ENCODE peak calls at places on chromosomes 6 and 20, in five cellular contexts. One of them, this sample, is unnamed.

GRCh38 chr6:46005254-46005653 is 10.4 kb downstream of the CLIC5 start:
- DNase-seq in brain microvascular endothelial cell: no peak
- DNase-seq in uterus: no peak
- DNase-seq in AG04450: no peak
- DNase-seq in AG10803: no peak
- DNase-seq in this sample: no peak

GRCh38 chr6:146315321-146316254 is 228.0 kb upstream of the RAB32 start:
- DNase-seq in AG10803: peak; percentile 40
- DNase-seq in uterus: no peak
- DNase-seq in AG04450: no peak
- DNase-seq in brain microvascular endothelial cell: no peak
- DNase-seq in this sample: peak; percentile 11

GRCh38 chr6:148803979-148804378 is 57.1 kb downstream of the UST start:
- DNase-seq in uterus: no peak
- DNase-seq in AG04450: no peak
- DNase-seq in AG10803: no peak
- DNase-seq in brain microvascular endothelial cell: peak; percentile 28
- DNase-seq in this sample: no peak

GRCh38 chr6:27500177-27500576 is 27.3 kb upstream of the ZNF184 start:
- DNase-seq in brain microvascular endothelial cell: no peak
- DNase-seq in AG04450: no peak
- DNase-seq in uterus: no peak
- DNase-seq in AG10803: no peak
- DNase-seq in this sample: no peak

GRCh38 chr6:166331503-166332133 is 10.7 kb downstream of the SFT2D1 start:
- DNase-seq in AG04450: no peak
- DNase-seq in AG10803: no peak
- DNase-seq in uterus: no peak
- DNase-seq in brain microvascular endothelial cell: no peak
- DNase-seq in this sample: no peak

GRCh38 chr20:45969712-45970634 is 2.0 kb downstream of the ZNF335 start:
- DNase-seq in brain microvascular endothelial cell: peak; percentile 55
- DNase-seq in AG10803: peak; percentile 70
- DNase-seq in AG04450: peak; percentile 32
- DNase-seq in uterus: peak; percentile 30
- DNase-seq in this sample: peak; percentile 46

GRCh38 chr20:51511861-51512619 is 30.5 kb downstream of the NFATC2 start:
- DNase-seq in AG10803: no peak
- DNase-seq in brain microvascular endothelial cell: no peak
- DNase-seq in uterus: no peak
- DNase-seq in AG04450: no peak
- DNase-seq in this sample: no peak

GRCh38 chr6:92706976-92707375 is 712.4 kb downstream of the EPHA7 start:
- DNase-seq in brain microvascular endothelial cell: no peak
- DNase-seq in AG04450: no peak
- DNase-seq in AG10803: no peak
- DNase-seq in uterus: no peak
- DNase-seq in this sample: no peak

GRCh38 chr20:47355489-47356219 is 845 bp downstream of the ZMYND8 start:
- DNase-seq in AG04450: no peak
- DNase-seq in brain microvascular endothelial cell: no peak
- DNase-seq in AG10803: no peak
- DNase-seq in uterus: no peak
- DNase-seq in this sample: peak; percentile 48

GRCh38 chr6:89610149-89610642 is 28.4 kb downstream of the LYRM2 start:
- DNase-seq in AG10803: peak; percentile 26
- DNase-seq in uterus: peak; percentile 53
- DNase-seq in brain microvascular endothelial cell: peak; percentile 36
- DNase-seq in AG04450: no peak
- DNase-seq in this sample: peak; percentile 68

GRCh38 chr20:21554376-21554890 is 40.6 kb upstream of the NKX2-2 start:
- DNase-seq in uterus: no peak
- DNase-seq in AG10803: no peak
- DNase-seq in AG04450: no peak
- DNase-seq in brain microvascular endothelial cell: no peak
- DNase-seq in this sample: no peak

GRCh38 chr6:35484921-35485392 is 11.9 kb downstream of the TEAD3 start:
- DNase-seq in brain microvascular endothelial cell: no peak
- DNase-seq in AG10803: peak; percentile 20
- DNase-seq in AG04450: no peak
- DNase-seq in uterus: no peak
- DNase-seq in this sample: no peak

GRCh38 chr20:30811896-30812671 is 445.4 kb upstream of the DEFB115 start:
- DNase-seq in uterus: no peak
- DNase-seq in AG04450: no peak
- DNase-seq in AG10803: peak; percentile 62
- DNase-seq in brain microvascular endothelial cell: no peak
- DNase-seq in this sample: peak; percentile 63

GRCh38 chr6:117448011-117448410 is 22.3 kb upstream of the ROS1 start:
- DNase-seq in brain microvascular endothelial cell: no peak
- DNase-seq in uterus: no peak
- DNase-seq in AG10803: peak; percentile 22
- DNase-seq in AG04450: no peak
- DNase-seq in this sample: no peak

GRCh38 chr6:88680654-88681053 is 282.8 kb downstream of the RNGTT start:
- DNase-seq in uterus: no peak
- DNase-seq in AG04450: no peak
- DNase-seq in AG10803: peak; percentile 23
- DNase-seq in brain microvascular endothelial cell: no peak
- DNase-seq in this sample: no peak

GRCh38 chr6:3650959-3651697 is 100.4 kb downstream of the PXDC1 start:
- DNase-seq in brain microvascular endothelial cell: no peak
- DNase-seq in AG10803: no peak
- DNase-seq in AG04450: no peak
- DNase-seq in uterus: no peak
- DNase-seq in this sample: no peak

GRCh38 chr6:38572186-38572813 is 67.4 kb downstream of the BTBD9 start:
- DNase-seq in uterus: no peak
- DNase-seq in AG04450: no peak
- DNase-seq in AG10803: no peak
- DNase-seq in brain microvascular endothelial cell: no peak
- DNase-seq in this sample: no peak

GRCh38 chr20:36830791-36831691 is 44.9 kb upstream of the TLDC2 start:
- DNase-seq in AG04450: no peak
- DNase-seq in uterus: peak; percentile 76
- DNase-seq in AG10803: peak; percentile 66
- DNase-seq in brain microvascular endothelial cell: no peak
- DNase-seq in this sample: peak; percentile 54

GRCh38 chr6:118632359-118632758 is 19.0 kb downstream of the CEP85L start:
- DNase-seq in uterus: no peak
- DNase-seq in brain microvascular endothelial cell: peak; percentile 18
- DNase-seq in AG10803: no peak
- DNase-seq in AG04450: no peak
- DNase-seq in this sample: no peak

GRCh38 chr6:19303381-19303780 is 533.8 kb upstream of the ID4 start:
- DNase-seq in uterus: no peak
- DNase-seq in AG04450: no peak
- DNase-seq in AG10803: peak; percentile 9
- DNase-seq in brain microvascular endothelial cell: no peak
- DNase-seq in this sample: no peak

GRCh38 chr20:33658929-33659328 is 3.2 kb upstream of the C20orf144 start:
- DNase-seq in AG10803: no peak
- DNase-seq in uterus: no peak
- DNase-seq in brain microvascular endothelial cell: no peak
- DNase-seq in AG04450: no peak
- DNase-seq in this sample: no peak

GRCh38 chr6:83006270-83006905 is 59.3 kb downstream of the UBE3D start:
- DNase-seq in uterus: no peak
- DNase-seq in brain microvascular endothelial cell: no peak
- DNase-seq in AG04450: no peak
- DNase-seq in AG10803: no peak
- DNase-seq in this sample: no peak

GRCh38 chr20:380763-381580 is 412 bp downstream of the TRIB3 start:
- DNase-seq in brain microvascular endothelial cell: peak; percentile 35
- DNase-seq in AG04450: no peak
- DNase-seq in uterus: peak; percentile 26
- DNase-seq in AG10803: peak; percentile 86
- DNase-seq in this sample: peak; percentile 93
- H3K4me3 ChIP-seq in brain microvascular endothelial cell: peak overlapping the region; percentile 69
- H3K4me3 ChIP-seq in AG04450: peak overlapping the region; percentile 83
- H3K4me3 ChIP-seq in uterus: peak overlapping the region; percentile 63
- H3K4me3 ChIP-seq in AG10803: peak overlapping the region; percentile 82
- H3K4me3 ChIP-seq in this sample: peak overlapping the region; percentile 74

GRCh38 chr6:1499798-1500197 is 109.9 kb upstream of the FOXC1 start:
- DNase-seq in AG04450: no peak
- DNase-seq in brain microvascular endothelial cell: no peak
- DNase-seq in AG10803: no peak
- DNase-seq in uterus: no peak
- DNase-seq in this sample: no peak

GRCh38 chr6:1496836-1497592 is 107.6 kb downstream of the FOXF2 start:
- DNase-seq in brain microvascular endothelial cell: no peak
- DNase-seq in AG04450: no peak
- DNase-seq in AG10803: no peak
- DNase-seq in uterus: no peak
- DNase-seq in this sample: no peak

GRCh38 chr6:1500874-1501273 is 108.8 kb upstream of the FOXC1 start:
- DNase-seq in uterus: no peak
- DNase-seq in AG04450: no peak
- DNase-seq in brain microvascular endothelial cell: no peak
- DNase-seq in AG10803: no peak
- DNase-seq in this sample: no peak

GRCh38 chr6:1497593-1498105 is 108.3 kb downstream of the FOXF2 start:
- DNase-seq in AG10803: no peak
- DNase-seq in brain microvascular endothelial cell: no peak
- DNase-seq in uterus: no peak
- DNase-seq in AG04450: no peak
- DNase-seq in this sample: no peak

DNA sequence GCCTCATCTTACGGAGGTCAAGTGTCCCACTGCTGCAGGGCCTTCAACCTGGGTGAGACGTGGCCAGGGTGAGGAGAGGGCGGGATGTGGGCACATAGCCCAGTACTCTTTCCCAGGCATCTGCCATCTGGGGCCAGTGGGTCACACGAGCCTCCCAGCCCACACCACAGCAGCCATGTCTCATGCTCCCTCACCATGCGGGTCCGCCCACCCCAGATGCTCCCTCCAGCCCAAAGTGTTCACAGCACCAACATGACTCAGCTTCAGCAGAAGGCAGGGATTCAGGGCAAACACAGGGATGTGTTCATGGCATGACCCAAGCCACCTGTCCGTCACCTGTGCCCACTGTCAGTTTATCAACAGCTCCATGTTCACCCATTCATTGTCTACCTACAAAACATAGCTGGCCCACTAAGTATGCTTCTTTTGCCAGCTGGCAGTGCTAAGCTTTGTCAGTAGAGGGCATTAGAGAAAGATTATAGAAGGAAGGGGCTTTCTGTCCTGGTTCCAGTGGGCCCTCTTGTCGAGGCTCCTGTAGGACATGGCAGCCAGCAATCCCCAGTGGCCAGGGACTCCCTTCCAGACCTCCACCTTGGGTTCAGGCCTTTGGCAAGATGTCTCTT is 109.2 kb downstream of the FOXF2 start:
- DNase-seq in brain microvascular endothelial cell: no peak
- DNase-seq in AG10803: peak; percentile 34
- DNase-seq in uterus: no peak
- DNase-seq in AG04450: no peak
- DNase-seq in this sample: peak; percentile 76
- TF ChIP-seq CTCF in brain microvascular endothelial cell: peak; percentile 35
- TF ChIP-seq CTCF in AG10803: peak; percentile 20
- TF ChIP-seq CTCF in uterus: no peak
- TF ChIP-seq CTCF in AG04450: peak; percentile 10
- TF ChIP-seq CTCF in this sample: no peak

DNA sequence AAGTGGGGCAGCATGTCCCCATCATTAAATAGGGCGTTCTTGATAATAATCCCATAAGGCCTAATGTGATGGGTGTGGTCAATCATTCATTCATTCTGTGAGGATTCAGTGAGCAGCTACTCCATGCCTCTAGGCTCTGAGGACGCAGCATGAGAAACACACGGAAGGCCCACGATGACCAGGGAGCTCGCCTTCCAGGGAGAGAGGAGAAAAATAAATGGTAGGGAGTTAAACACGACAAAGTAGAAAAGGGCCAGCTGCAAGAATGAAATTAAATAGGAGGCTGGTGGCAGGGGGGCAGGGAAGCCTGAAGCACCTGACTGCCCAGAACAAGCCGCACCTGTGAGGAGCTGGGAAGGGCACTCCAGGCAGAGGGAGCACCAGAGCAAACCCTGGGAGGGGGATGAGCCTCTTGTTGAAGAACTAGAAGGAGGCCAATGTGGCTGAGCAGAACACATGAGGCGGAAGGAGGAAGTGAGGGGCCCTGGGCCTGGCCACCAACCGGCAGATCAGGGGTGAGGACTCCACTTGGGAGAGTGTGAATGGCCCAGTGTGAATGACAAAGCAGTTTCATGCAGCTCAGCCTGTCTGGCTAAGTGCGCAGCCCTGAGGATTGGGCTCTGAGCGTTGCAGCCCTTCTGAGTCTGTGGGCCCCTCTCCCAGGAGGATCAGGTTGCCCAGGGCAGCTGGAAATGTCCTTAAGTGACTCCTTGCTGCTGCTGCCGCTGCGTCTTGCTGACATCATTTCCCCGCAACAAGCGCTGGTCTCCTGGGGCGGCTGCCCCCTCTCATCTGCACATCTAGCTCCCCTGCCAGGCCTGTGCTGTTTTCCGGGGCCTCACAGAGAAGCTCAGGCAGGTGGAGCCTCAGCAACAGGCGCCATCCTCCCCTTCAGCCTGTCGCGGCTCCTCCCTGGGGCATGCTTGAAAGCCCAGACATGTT is 99.9 kb downstream of the CDH26 start:
- DNase-seq in uterus: no peak
- DNase-seq in brain microvascular endothelial cell: peak; percentile 67
- DNase-seq in AG04450: no peak
- DNase-seq in AG10803: peak; percentile 9
- DNase-seq in this sample: no peak
- H3K4me3 ChIP-seq in uterus: no peak overlapping the region
- H3K4me3 ChIP-seq in brain microvascular endothelial cell: no peak overlapping the region
- H3K4me3 ChIP-seq in AG04450: no peak overlapping the region
- H3K4me3 ChIP-seq in AG10803: no peak overlapping the region
- H3K4me3 ChIP-seq in this sample: no peak overlapping the region

DNA sequence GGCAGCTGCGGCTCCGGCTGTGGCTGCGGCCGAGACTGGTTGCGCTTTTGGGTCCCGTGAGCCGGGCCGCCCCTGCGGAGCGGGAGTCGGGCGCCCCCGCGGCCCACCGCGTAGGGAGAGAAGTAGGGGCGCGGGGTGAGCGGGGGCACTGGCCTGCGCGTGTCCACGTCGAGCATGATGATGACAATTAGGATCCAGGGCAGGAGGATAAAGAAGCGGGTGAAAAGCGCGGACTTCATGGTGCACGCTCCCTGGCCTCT is 739 bp downstream of the B3GAT2 start:
- DNase-seq in brain microvascular endothelial cell: no peak
- DNase-seq in AG10803: no peak
- DNase-seq in AG04450: no peak
- DNase-seq in uterus: no peak
- DNase-seq in this sample: no peak
- TF ChIP-seq CTCF in brain microvascular endothelial cell: no peak
- TF ChIP-seq CTCF in AG10803: no peak
- TF ChIP-seq CTCF in AG04450: no peak
- TF ChIP-seq CTCF in uterus: no peak
- TF ChIP-seq CTCF in this sample: no peak

This sample was measured in foreskin fibroblast.